ENCODE peak calls at places on chromosomes 7 and 10, in seven cellular contexts. A, N, M, C, Z, V and F are unnamed samples.

GRCh38 chr10:24642921-24643678 is 80.6 kb downstream of the ARHGAP21 start:
- DNase-seq in Z (peak), A (peak), V (peak), N (peak), C (no peak), M (peak), F (no peak)

GRCh38 chr10:52997007-52997406 is 224.4 kb upstream of the MBL2 start:
- DNase-seq in A (no peak), Z (no peak), N (no peak), M (no peak), C (no peak), V (no peak), F (no peak)

GRCh38 chr10:78852856-78853255 is 215.9 kb upstream of the ZMIZ1 start:
- DNase-seq in V (no peak), M (peak), C (no peak), N (no peak), A (no peak), Z (no peak), F (no peak)

GRCh38 chr10:124066744-124067714 is 26.4 kb downstream of the CHST15 start:
- DNase-seq in C (no peak), N (no peak), A (no peak), Z (no peak), M (no peak), V (no peak), F (peak)

GRCh38 chr7:101614098-101614938 is 14.8 kb downstream of the MYL10 start:
- DNase-seq in V (no peak), A (no peak), M (no peak), Z (no peak), C (no peak), N (no peak), F (no peak)

GRCh38 chr10:72177454-72177853 is 38.4 kb upstream of the ANAPC16 start:
- DNase-seq in N (no peak), Z (no peak), V (no peak), M (no peak), C (no peak), A (no peak), F (no peak)

GRCh38 chr7:34117583-34117982 is 212.2 kb downstream of the BMPER start:
- DNase-seq in N (no peak), M (no peak), A (no peak), Z (no peak), C (no peak), V (no peak), F (no peak)

GRCh38 chr10:7206407-7207127 is 204.3 kb downstream of the SFMBT2 start:
- DNase-seq in C (no peak), N (no peak), M (no peak), V (no peak), A (no peak), Z (no peak), F (no peak)

GRCh38 chr10:68110027-68110426 is 739 bp downstream of the MYPN start:
- DNase-seq in V (no peak), C (no peak), N (no peak), M (no peak), A (no peak), Z (no peak), F (no peak)

GRCh38 chr10:1715821-1716220 is 21.5 kb downstream of the ADARB2 start:
- DNase-seq in Z (no peak), C (peak), V (no peak), M (no peak), N (no peak), A (peak), F (no peak)

GRCh38 chr10:48607356-48608278 is 2.7 kb upstream of the ARHGAP22 start:
- DNase-seq in V (no peak), N (peak), C (no peak), M (no peak), Z (peak), A (peak), F (no peak)

GRCh38 chr10:109838592-109839244 is 84.6 kb downstream of the XPNPEP1 start:
- DNase-seq in N (no peak), M (no peak), V (no peak), Z (no peak), C (no peak), A (no peak), F (no peak)

GRCh38 chr7:108598153-108598552 is 28.5 kb downstream of the DNAJB9 start:
- DNase-seq in V (no peak), N (peak), Z (no peak), C (no peak), A (no peak), M (no peak), F (no peak)

GRCh38 chr7:409344-410281 is 110.0 kb downstream of the PDGFA start:
- DNase-seq in M (no peak), V (no peak), C (peak), N (no peak), Z (no peak), A (no peak), F (peak)

GRCh38 chr10:81177651-81178244 is 640.0 kb downstream of the SH2D4B start:
- DNase-seq in C (no peak), M (no peak), Z (no peak), N (no peak), V (no peak), A (no peak), F (no peak)

GRCh38 chr10:75864717-75865116 is 433.3 kb downstream of the LRMDA start:
- DNase-seq in V (no peak), A (no peak), Z (no peak), C (no peak), M (no peak), N (no peak), F (no peak)

GRCh38 chr10:109933984-109934565 is 10.8 kb upstream of the XPNPEP1 start:
- DNase-seq in N (peak), V (no peak), Z (peak), C (no peak), M (peak), A (no peak), F (no peak)

GRCh38 chr10:10605551-10606081 is 412.1 kb upstream of the CELF2 start:
- DNase-seq in V (peak), N (no peak), A (peak), C (no peak), M (peak), Z (peak), F (no peak)

GRCh38 chr7:82364671-82365070 is 78.9 kb downstream of the CACNA2D1 start:
- DNase-seq in Z (no peak), A (no peak), M (no peak), C (no peak), V (no peak), N (no peak), F (no peak)

GRCh38 chr10:98353105-98353504 is 61.9 kb downstream of the PYROXD2 start:
- DNase-seq in M (no peak), V (no peak), Z (no peak), N (no peak), A (no peak), C (no peak), F (no peak)

GRCh38 chr10:2556883-2557282 is 510.5 kb upstream of the PFKP start:
- DNase-seq in V (no peak), C (no peak), N (no peak), M (no peak), A (no peak), Z (no peak), F (no peak)

GRCh38 chr10:6543431-6544005 is 36.6 kb downstream of the PRKCQ start:
- DNase-seq in A (no peak), M (no peak), Z (no peak), N (no peak), C (no peak), V (no peak), F (no peak)

GRCh38 chr10:102841827-102842345 is 4.7 kb upstream of the CYP17A1 start:
- DNase-seq in M (no peak), C (no peak), Z (no peak), V (no peak), N (no peak), A (no peak), F (no peak)